ENCODE peak calls at places on chromosomes 1 and 21, in six cellular contexts. Y is fibroblast of villous mesenchyme, J is occipital lobe, W is NCI-H1105, Z is NCI-H2107, G is D341Med. C is an unnamed sample.

GRCh38 chr1:204842892-204843291 is 27.8 kb upstream of the NFASC start:
- DNase-seq in Y (no peak), J (peak), W (no peak), Z (peak), G (no peak), C (no peak)

GRCh38 chr1:117095237-117095636 is 26.3 kb downstream of the TRIM45 start:
- DNase-seq in Y (peak), J (no peak), W (no peak), Z (no peak), G (no peak), C (no peak)

GRCh38 chr1:93079685-93080141 is 630 bp downstream of the MTF2 start:
- DNase-seq in Y (peak), J (no peak), W (peak), Z (no peak), G (peak), C (no peak)

GRCh38 chr1:153357076-153357852 is 390 bp upstream of the S100A9 start:
- DNase-seq in Y (no peak), J (no peak), W (no peak), Z (no peak), G (no peak), C (no peak)

GRCh38 chr1:184890539-184890973 is 83.8 kb downstream of the NIBAN1 start:
- DNase-seq in Y (no peak), J (no peak), W (no peak), Z (no peak), G (no peak), C (no peak)

GRCh38 chr1:109582021-109582420 is 33.6 kb downstream of the GNAI3 start:
- DNase-seq in Y (no peak), J (no peak), W (no peak), Z (no peak), G (no peak), C (no peak)

GRCh38 chr21:45989355-45990048 is 7.9 kb downstream of the COL6A1 start:
- DNase-seq in Y (no peak), J (no peak), W (no peak), Z (no peak), G (no peak), C (no peak)

GRCh38 chr21:20997308-20997632 is 939 bp upstream of the NCAM2 start:
- DNase-seq in Y (no peak), J (no peak), W (no peak), Z (no peak), G (no peak), C (peak)

GRCh38 chr1:212396638-212397037 is 18.0 kb downstream of the PACC1 start:
- DNase-seq in Y (no peak), J (no peak), W (no peak), Z (no peak), G (no peak), C (no peak)